ENCODE peak calls at places on chromosome 7, in ten cellular contexts. One of them, this sample, is unnamed.

GRCh38 chr7:100793806-100794660 is 33.3 kb downstream of the EPHB4 start:
- DNase-seq in G401: no peak
- DNase-seq in NCI-H1092 treated with DMSO at 0.1 percent for 48 hours: no peak
- DNase-seq in stimulated activated CD8-positive, alpha-beta memory T cell treated with anti-CD3 and anti-CD28 coated beads, Interleukin-15, amount 100 ng/mL, for 1 hour: no peak
- DNase-seq in left kidney: no peak
- DNase-seq in NCI-H1930: no peak
- DNase-seq in NCI-H2029: no peak
- DNase-seq in cardiac fibroblast: no peak
- DNase-seq in cardiac muscle cell: no peak
- DNase-seq in A549: no peak
- DNase-seq in this sample: peak

GRCh38 chr7:92833024-92833765 is 3.2 kb downstream of the CDK6 start:
- DNase-seq in cardiac fibroblast: peak
- DNase-seq in left kidney: peak
- DNase-seq in stimulated activated CD8-positive, alpha-beta memory T cell treated with anti-CD3 and anti-CD28 coated beads, Interleukin-15, amount 100 ng/mL, for 1 hour: peak
- DNase-seq in NCI-H1092 treated with DMSO at 0.1 percent for 48 hours: peak
- DNase-seq in G401: peak
- DNase-seq in A549: peak
- DNase-seq in NCI-H2029: peak
- DNase-seq in NCI-H1930: peak
- DNase-seq in cardiac muscle cell: peak
- DNase-seq in this sample: peak

GRCh38 chr7:90857595-90857994 is 261.5 kb downstream of the CDK14 start:
- DNase-seq in cardiac muscle cell: no peak
- DNase-seq in cardiac fibroblast: no peak
- DNase-seq in NCI-H1930: no peak
- DNase-seq in NCI-H2029: no peak
- DNase-seq in stimulated activated CD8-positive, alpha-beta memory T cell treated with anti-CD3 and anti-CD28 coated beads, Interleukin-15, amount 100 ng/mL, for 1 hour: no peak
- DNase-seq in A549: no peak
- DNase-seq in G401: peak
- DNase-seq in NCI-H1092 treated with DMSO at 0.1 percent for 48 hours: no peak
- DNase-seq in left kidney: no peak
- DNase-seq in this sample: no peak

GRCh38 chr7:96713037-96713436 is 3.4 kb upstream of the SEM1 start:
- DNase-seq in stimulated activated CD8-positive, alpha-beta memory T cell treated with anti-CD3 and anti-CD28 coated beads, Interleukin-15, amount 100 ng/mL, for 1 hour: no peak
- DNase-seq in left kidney: no peak
- DNase-seq in A549: no peak
- DNase-seq in G401: no peak
- DNase-seq in cardiac fibroblast: no peak
- DNase-seq in NCI-H1092 treated with DMSO at 0.1 percent for 48 hours: no peak
- DNase-seq in cardiac muscle cell: no peak
- DNase-seq in NCI-H1930: no peak
- DNase-seq in NCI-H2029: no peak
- DNase-seq in this sample: no peak

GRCh38 chr7:79308176-79308575 is 145.3 kb downstream of the MAGI2 start:
- DNase-seq in cardiac muscle cell: peak
- DNase-seq in G401: peak
- DNase-seq in NCI-H1092 treated with DMSO at 0.1 percent for 48 hours: no peak
- DNase-seq in cardiac fibroblast: peak
- DNase-seq in NCI-H2029: no peak
- DNase-seq in left kidney: peak
- DNase-seq in A549: peak
- DNase-seq in NCI-H1930: no peak
- DNase-seq in stimulated activated CD8-positive, alpha-beta memory T cell treated with anti-CD3 and anti-CD28 coated beads, Interleukin-15, amount 100 ng/mL, for 1 hour: no peak
- DNase-seq in this sample: no peak

GRCh38 chr7:74604326-74605020 is 53.0 kb upstream of the GTF2I start:
- DNase-seq in A549: peak
- DNase-seq in G401: peak
- DNase-seq in stimulated activated CD8-positive, alpha-beta memory T cell treated with anti-CD3 and anti-CD28 coated beads, Interleukin-15, amount 100 ng/mL, for 1 hour: no peak
- DNase-seq in left kidney: no peak
- DNase-seq in NCI-H2029: peak
- DNase-seq in cardiac fibroblast: no peak
- DNase-seq in NCI-H1092 treated with DMSO at 0.1 percent for 48 hours: no peak
- DNase-seq in NCI-H1930: no peak
- DNase-seq in cardiac muscle cell: no peak
- DNase-seq in this sample: no peak

GRCh38 chr7:16841681-16842080 is 36.9 kb upstream of the AGR2 start:
- DNase-seq in stimulated activated CD8-positive, alpha-beta memory T cell treated with anti-CD3 and anti-CD28 coated beads, Interleukin-15, amount 100 ng/mL, for 1 hour: no peak
- DNase-seq in cardiac fibroblast: no peak
- DNase-seq in G401: no peak
- DNase-seq in left kidney: no peak
- DNase-seq in NCI-H1930: no peak
- DNase-seq in A549: no peak
- DNase-seq in cardiac muscle cell: no peak
- DNase-seq in NCI-H1092 treated with DMSO at 0.1 percent for 48 hours: no peak
- DNase-seq in NCI-H2029: no peak
- DNase-seq in this sample: no peak

GRCh38 chr7:93030605-93031225 is 87.1 kb downstream of the SAMD9 start:
- DNase-seq in NCI-H2029: no peak
- DNase-seq in cardiac muscle cell: no peak
- DNase-seq in stimulated activated CD8-positive, alpha-beta memory T cell treated with anti-CD3 and anti-CD28 coated beads, Interleukin-15, amount 100 ng/mL, for 1 hour: no peak
- DNase-seq in A549: no peak
- DNase-seq in left kidney: no peak
- DNase-seq in NCI-H1930: no peak
- DNase-seq in NCI-H1092 treated with DMSO at 0.1 percent for 48 hours: no peak
- DNase-seq in cardiac fibroblast: no peak
- DNase-seq in G401: no peak
- DNase-seq in this sample: peak

GRCh38 chr7:143002856-143003255 is 24.1 kb downstream of the OR9A2 start:
- DNase-seq in stimulated activated CD8-positive, alpha-beta memory T cell treated with anti-CD3 and anti-CD28 coated beads, Interleukin-15, amount 100 ng/mL, for 1 hour: no peak
- DNase-seq in NCI-H1930: no peak
- DNase-seq in A549: no peak
- DNase-seq in left kidney: no peak
- DNase-seq in cardiac muscle cell: no peak
- DNase-seq in G401: no peak
- DNase-seq in cardiac fibroblast: no peak
- DNase-seq in NCI-H2029: no peak
- DNase-seq in NCI-H1092 treated with DMSO at 0.1 percent for 48 hours: no peak
- DNase-seq in this sample: no peak

GRCh38 chr7:8184241-8184640 is 77.7 kb downstream of the ICA1 start:
- DNase-seq in NCI-H1930: peak
- DNase-seq in NCI-H1092 treated with DMSO at 0.1 percent for 48 hours: peak
- DNase-seq in stimulated activated CD8-positive, alpha-beta memory T cell treated with anti-CD3 and anti-CD28 coated beads, Interleukin-15, amount 100 ng/mL, for 1 hour: no peak
- DNase-seq in cardiac fibroblast: no peak
- DNase-seq in left kidney: no peak
- DNase-seq in cardiac muscle cell: no peak
- DNase-seq in A549: no peak
- DNase-seq in G401: no peak
- DNase-seq in NCI-H2029: no peak
- DNase-seq in this sample: no peak

GRCh38 chr7:54904130-54904529 is 114.7 kb upstream of the EGFR start:
- DNase-seq in NCI-H2029: no peak
- DNase-seq in left kidney: peak
- DNase-seq in NCI-H1092 treated with DMSO at 0.1 percent for 48 hours: no peak
- DNase-seq in stimulated activated CD8-positive, alpha-beta memory T cell treated with anti-CD3 and anti-CD28 coated beads, Interleukin-15, amount 100 ng/mL, for 1 hour: no peak
- DNase-seq in cardiac fibroblast: peak
- DNase-seq in NCI-H1930: no peak
- DNase-seq in cardiac muscle cell: peak
- DNase-seq in A549: no peak
- DNase-seq in G401: no peak
- DNase-seq in this sample: peak

GRCh38 chr7:74023037-74023436 is 4.9 kb upstream of the ELN start:
- DNase-seq in NCI-H2029: no peak
- DNase-seq in NCI-H1930: no peak
- DNase-seq in G401: no peak
- DNase-seq in cardiac fibroblast: peak
- DNase-seq in stimulated activated CD8-positive, alpha-beta memory T cell treated with anti-CD3 and anti-CD28 coated beads, Interleukin-15, amount 100 ng/mL, for 1 hour: no peak
- DNase-seq in NCI-H1092 treated with DMSO at 0.1 percent for 48 hours: no peak
- DNase-seq in left kidney: no peak
- DNase-seq in A549: peak
- DNase-seq in cardiac muscle cell: peak
- DNase-seq in this sample: peak

GRCh38 chr7:114789942-114790341 is 132.0 kb upstream of the MDFIC start:
- DNase-seq in NCI-H1930: no peak
- DNase-seq in NCI-H1092 treated with DMSO at 0.1 percent for 48 hours: no peak
- DNase-seq in NCI-H2029: no peak
- DNase-seq in stimulated activated CD8-positive, alpha-beta memory T cell treated with anti-CD3 and anti-CD28 coated beads, Interleukin-15, amount 100 ng/mL, for 1 hour: no peak
- DNase-seq in A549: no peak
- DNase-seq in cardiac muscle cell: peak
- DNase-seq in cardiac fibroblast: peak
- DNase-seq in G401: no peak
- DNase-seq in left kidney: no peak
- DNase-seq in this sample: peak

GRCh38 chr7:27367930-27368549 is 125.4 kb downstream of the EVX1 start:
- DNase-seq in G401: no peak
- DNase-seq in left kidney: no peak
- DNase-seq in NCI-H2029: no peak
- DNase-seq in NCI-H1930: no peak
- DNase-seq in cardiac fibroblast: no peak
- DNase-seq in NCI-H1092 treated with DMSO at 0.1 percent for 48 hours: no peak
- DNase-seq in stimulated activated CD8-positive, alpha-beta memory T cell treated with anti-CD3 and anti-CD28 coated beads, Interleukin-15, amount 100 ng/mL, for 1 hour: no peak
- DNase-seq in cardiac muscle cell: no peak
- DNase-seq in A549: no peak
- DNase-seq in this sample: no peak

GRCh38 chr7:105389090-105389650 is 449 bp upstream of the SRPK2 start:
- DNase-seq in A549: peak
- DNase-seq in stimulated activated CD8-positive, alpha-beta memory T cell treated with anti-CD3 and anti-CD28 coated beads, Interleukin-15, amount 100 ng/mL, for 1 hour: no peak
- DNase-seq in G401: peak
- DNase-seq in NCI-H1930: peak
- DNase-seq in cardiac muscle cell: peak
- DNase-seq in cardiac fibroblast: peak
- DNase-seq in NCI-H2029: no peak
- DNase-seq in NCI-H1092 treated with DMSO at 0.1 percent for 48 hours: peak
- DNase-seq in left kidney: peak
- DNase-seq in this sample: peak

GRCh38 chr7:44180631-44181030 is 8.6 kb downstream of the GCK start:
- DNase-seq in NCI-H1930: no peak
- DNase-seq in G401: no peak
- DNase-seq in stimulated activated CD8-positive, alpha-beta memory T cell treated with anti-CD3 and anti-CD28 coated beads, Interleukin-15, amount 100 ng/mL, for 1 hour: no peak
- DNase-seq in left kidney: no peak
- DNase-seq in cardiac muscle cell: no peak
- DNase-seq in NCI-H2029: no peak
- DNase-seq in cardiac fibroblast: no peak
- DNase-seq in A549: no peak
- DNase-seq in NCI-H1092 treated with DMSO at 0.1 percent for 48 hours: no peak
- DNase-seq in this sample: no peak

GRCh38 chr7:36312064-36312914 is 77.4 kb upstream of the ANLN start:
- DNase-seq in NCI-H1930: no peak
- DNase-seq in A549: peak
- DNase-seq in NCI-H2029: peak
- DNase-seq in G401: no peak
- DNase-seq in left kidney: no peak
- DNase-seq in stimulated activated CD8-positive, alpha-beta memory T cell treated with anti-CD3 and anti-CD28 coated beads, Interleukin-15, amount 100 ng/mL, for 1 hour: no peak
- DNase-seq in cardiac fibroblast: no peak
- DNase-seq in cardiac muscle cell: no peak
- DNase-seq in NCI-H1092 treated with DMSO at 0.1 percent for 48 hours: no peak
- DNase-seq in this sample: no peak

GRCh38 chr7:107048783-107049418 is 4.4 kb downstream of the PRKAR2B start:
- DNase-seq in cardiac fibroblast: no peak
- DNase-seq in NCI-H1930: no peak
- DNase-seq in left kidney: no peak
- DNase-seq in NCI-H2029: no peak
- DNase-seq in cardiac muscle cell: no peak
- DNase-seq in stimulated activated CD8-positive, alpha-beta memory T cell treated with anti-CD3 and anti-CD28 coated beads, Interleukin-15, amount 100 ng/mL, for 1 hour: no peak
- DNase-seq in A549: no peak
- DNase-seq in G401: no peak
- DNase-seq in NCI-H1092 treated with DMSO at 0.1 percent for 48 hours: no peak
- DNase-seq in this sample: no peak

GRCh38 chr7:18345641-18346234 is 149.8 kb upstream of the HDAC9 start:
- DNase-seq in cardiac muscle cell: peak
- DNase-seq in NCI-H2029: peak
- DNase-seq in A549: peak
- DNase-seq in left kidney: peak
- DNase-seq in stimulated activated CD8-positive, alpha-beta memory T cell treated with anti-CD3 and anti-CD28 coated beads, Interleukin-15, amount 100 ng/mL, for 1 hour: no peak
- DNase-seq in NCI-H1092 treated with DMSO at 0.1 percent for 48 hours: peak
- DNase-seq in NCI-H1930: peak
- DNase-seq in G401: peak
- DNase-seq in cardiac fibroblast: peak
- DNase-seq in this sample: peak

GRCh38 chr7:128103498-128104108 is 72.4 kb upstream of the LRRC4 start:
- DNase-seq in NCI-H1930: no peak
- DNase-seq in G401: peak
- DNase-seq in left kidney: peak
- DNase-seq in A549: no peak
- DNase-seq in stimulated activated CD8-positive, alpha-beta memory T cell treated with anti-CD3 and anti-CD28 coated beads, Interleukin-15, amount 100 ng/mL, for 1 hour: no peak
- DNase-seq in cardiac muscle cell: peak
- DNase-seq in NCI-H1092 treated with DMSO at 0.1 percent for 48 hours: peak
- DNase-seq in cardiac fibroblast: peak
- DNase-seq in NCI-H2029: peak
- DNase-seq in this sample: no peak

GRCh38 chr7:133510326-133511055 is 257.6 kb downstream of the EXOC4 start:
- DNase-seq in A549: no peak
- DNase-seq in G401: no peak
- DNase-seq in NCI-H1092 treated with DMSO at 0.1 percent for 48 hours: peak
- DNase-seq in left kidney: no peak
- DNase-seq in NCI-H2029: peak
- DNase-seq in cardiac fibroblast: peak
- DNase-seq in cardiac muscle cell: peak
- DNase-seq in stimulated activated CD8-positive, alpha-beta memory T cell treated with anti-CD3 and anti-CD28 coated beads, Interleukin-15, amount 100 ng/mL, for 1 hour: no peak
- DNase-seq in NCI-H1930: no peak
- DNase-seq in this sample: no peak

GRCh38 chr7:119515962-119516361 is 757.0 kb upstream of the KCND2 start:
- DNase-seq in A549: no peak
- DNase-seq in cardiac fibroblast: no peak
- DNase-seq in cardiac muscle cell: no peak
- DNase-seq in left kidney: no peak
- DNase-seq in NCI-H1092 treated with DMSO at 0.1 percent for 48 hours: no peak
- DNase-seq in G401: no peak
- DNase-seq in NCI-H2029: no peak
- DNase-seq in NCI-H1930: no peak
- DNase-seq in stimulated activated CD8-positive, alpha-beta memory T cell treated with anti-CD3 and anti-CD28 coated beads, Interleukin-15, amount 100 ng/mL, for 1 hour: no peak
- DNase-seq in this sample: no peak

GRCh38 chr7:140025814-140026433 is 36.8 kb downstream of the PARP12 start:
- DNase-seq in cardiac muscle cell: no peak
- DNase-seq in G401: no peak
- DNase-seq in A549: no peak
- DNase-seq in cardiac fibroblast: no peak
- DNase-seq in stimulated activated CD8-positive, alpha-beta memory T cell treated with anti-CD3 and anti-CD28 coated beads, Interleukin-15, amount 100 ng/mL, for 1 hour: no peak
- DNase-seq in NCI-H1092 treated with DMSO at 0.1 percent for 48 hours: no peak
- DNase-seq in NCI-H2029: no peak
- DNase-seq in NCI-H1930: no peak
- DNase-seq in left kidney: no peak
- DNase-seq in this sample: no peak

GRCh38 chr7:42790196-42790595 is 121.7 kb downstream of the C7orf25 start:
- DNase-seq in NCI-H1930: no peak
- DNase-seq in NCI-H1092 treated with DMSO at 0.1 percent for 48 hours: no peak
- DNase-seq in NCI-H2029: no peak
- DNase-seq in stimulated activated CD8-positive, alpha-beta memory T cell treated with anti-CD3 and anti-CD28 coated beads, Interleukin-15, amount 100 ng/mL, for 1 hour: no peak
- DNase-seq in left kidney: no peak
- DNase-seq in G401: no peak
- DNase-seq in cardiac muscle cell: peak
- DNase-seq in A549: no peak
- DNase-seq in cardiac fibroblast: peak
- DNase-seq in this sample: no peak

GRCh38 chr7:21169667-21170605 is 257.9 kb upstream of the SP4 start:
- DNase-seq in A549: no peak
- DNase-seq in NCI-H2029: no peak
- DNase-seq in cardiac fibroblast: no peak
- DNase-seq in cardiac muscle cell: no peak
- DNase-seq in left kidney: peak
- DNase-seq in NCI-H1930: no peak
- DNase-seq in NCI-H1092 treated with DMSO at 0.1 percent for 48 hours: no peak
- DNase-seq in G401: no peak
- DNase-seq in stimulated activated CD8-positive, alpha-beta memory T cell treated with anti-CD3 and anti-CD28 coated beads, Interleukin-15, amount 100 ng/mL, for 1 hour: no peak
- DNase-seq in this sample: no peak

GRCh38 chr7:33776791-33777190 is 128.5 kb upstream of the BMPER start:
- DNase-seq in NCI-H2029: no peak
- DNase-seq in stimulated activated CD8-positive, alpha-beta memory T cell treated with anti-CD3 and anti-CD28 coated beads, Interleukin-15, amount 100 ng/mL, for 1 hour: no peak
- DNase-seq in NCI-H1092 treated with DMSO at 0.1 percent for 48 hours: no peak
- DNase-seq in A549: no peak
- DNase-seq in G401: no peak
- DNase-seq in NCI-H1930: no peak
- DNase-seq in left kidney: no peak
- DNase-seq in cardiac muscle cell: no peak
- DNase-seq in cardiac fibroblast: no peak
- DNase-seq in this sample: peak

GRCh38 chr7:129144834-129145668 is 544 bp downstream of the TSPAN33 start:
- DNase-seq in A549: no peak
- DNase-seq in stimulated activated CD8-positive, alpha-beta memory T cell treated with anti-CD3 and anti-CD28 coated beads, Interleukin-15, amount 100 ng/mL, for 1 hour: peak
- DNase-seq in cardiac muscle cell: no peak
- DNase-seq in cardiac fibroblast: no peak
- DNase-seq in NCI-H1092 treated with DMSO at 0.1 percent for 48 hours: no peak
- DNase-seq in G401: peak
- DNase-seq in left kidney: no peak
- DNase-seq in NCI-H2029: no peak
- DNase-seq in NCI-H1930: no peak
- DNase-seq in this sample: no peak

GRCh38 chr7:2105917-2106316 is 126.8 kb downstream of the MAD1L1 start:
- DNase-seq in left kidney: no peak
- DNase-seq in G401: no peak
- DNase-seq in cardiac fibroblast: no peak
- DNase-seq in NCI-H1930: no peak
- DNase-seq in cardiac muscle cell: no peak
- DNase-seq in A549: no peak
- DNase-seq in stimulated activated CD8-positive, alpha-beta memory T cell treated with anti-CD3 and anti-CD28 coated beads, Interleukin-15, amount 100 ng/mL, for 1 hour: no peak
- DNase-seq in NCI-H2029: no peak
- DNase-seq in NCI-H1092 treated with DMSO at 0.1 percent for 48 hours: no peak
- DNase-seq in this sample: no peak

This sample was measured in HFFc6.